ENCODE peak calls at places on chromosomes 2 and 18, in six cellular contexts. Q is activated naive CD8-positive, alpha-beta T cell treated with anti-CD3 and anti-CD28 coated beads for 36 hours; L is natural killer cell; N is stimulated activated CD4-positive, alpha-beta T cell treated with anti-CD3 and anti-CD28 coated beads, Interleukin-15, amount 100 ng/mL, for 1 hour; H is caudate nucleus; A is effector CD8-positive, alpha-beta T cell. T is an unnamed sample.

GRCh38 chr2:137910641-137911040 is 53.6 kb upstream of the HNMT start:
- DNase-seq in Q (no peak), L (no peak), N (no peak), H (no peak), A (no peak), T (peak)

GRCh38 chr2:170461875-170462274 is 253.3 kb upstream of the SP5 start:
- DNase-seq in Q (no peak), L (no peak), N (no peak), H (no peak), A (no peak), T (no peak)

GRCh38 chr2:33552758-33553461 is 46.2 kb downstream of the FAM98A start:
- DNase-seq in Q (no peak), L (no peak), N (no peak), H (no peak), A (no peak), T (peak)

GRCh38 chr18:69858897-69859296 is 88.8 kb downstream of the CD226 start:
- DNase-seq in Q (no peak), L (no peak), N (no peak), H (no peak), A (no peak), T (no peak)

GRCh38 chr18:37309059-37309458 is 256.5 kb downstream of the CELF4 start:
- DNase-seq in Q (no peak), L (no peak), N (no peak), H (no peak), A (no peak), T (no peak)

GRCh38 chr2:39666489-39667141 is 898 bp downstream of the TMEM178A start:
- DNase-seq in Q (no peak), L (no peak), N (no peak), H (no peak), A (no peak), T (peak)

GRCh38 chr2:144210076-144210475 is 309.8 kb downstream of the ZEB2 start:
- DNase-seq in Q (no peak), L (no peak), N (no peak), H (no peak), A (no peak), T (no peak)

GRCh38 chr2:160221391-160222276 is 21.6 kb upstream of the ITGB6 start:
- DNase-seq in Q (no peak), L (no peak), N (no peak), H (no peak), A (no peak), T (peak)

GRCh38 chr2:73063909-73064875 is 7.3 kb downstream of the SFXN5 start:
- DNase-seq in Q (no peak), L (no peak), N (no peak), H (no peak), A (no peak), T (peak)

GRCh38 chr2:62578837-62579640 is 73.0 kb upstream of the TMEM17 start:
- DNase-seq in Q (no peak), L (no peak), N (no peak), H (no peak), A (no peak), T (peak)

T was measured in fibroblast of lung.